ENCODE peak calls at places on chromosomes 7 and 10, in six cellular contexts. C is SK-N-SH, P is H1, R is GM12878, D is HepG2, N is A549. Q is an unnamed sample.

GRCh38 chr10:14056545-14057332 is 274.0 kb downstream of the FRMD4A start:
- DNase-seq in C (no peak), P (no peak), R (no peak), D (no peak), N (no peak), Q (no peak)

GRCh38 chr7:137120690-137121089 is 222.8 kb downstream of the PTN start:
- DNase-seq in C (no peak), P (no peak), R (peak), D (no peak), N (no peak), Q (no peak)

GRCh38 chr7:33422825-33423645 is 293.7 kb downstream of the BBS9 start:
- DNase-seq in C (no peak), P (no peak), R (no peak), D (no peak), N (no peak), Q (no peak)

GRCh38 chr7:5779108-5779507 is 2.4 kb downstream of the RNF216 start:
- DNase-seq in C (no peak), P (no peak), R (no peak), D (no peak), N (no peak), Q (no peak)

GRCh38 chr10:79022565-79023488 is 45.9 kb upstream of the ZMIZ1 start:
- DNase-seq in C (peak), P (peak), R (peak), D (peak), N (peak), Q (peak)

GRCh38 chr7:39480901-39481300 is 85.3 kb upstream of the YAE1 start:
- DNase-seq in C (no peak), P (no peak), R (no peak), D (no peak), N (no peak), Q (no peak)

GRCh38 chr7:2032030-2032875 is 200.5 kb downstream of the MAD1L1 start:
- DNase-seq in C (peak), P (no peak), R (no peak), D (no peak), N (no peak), Q (no peak)

GRCh38 chr10:83917519-83918506 is 221.5 kb upstream of the GHITM start:
- DNase-seq in C (no peak), P (no peak), R (peak), D (peak), N (peak), Q (no peak)

GRCh38 chr10:53489331-53489730 is 716.7 kb upstream of the MBL2 start:
- DNase-seq in C (no peak), P (no peak), R (no peak), D (no peak), N (no peak), Q (no peak)

GRCh38 chr7:82183633-82184032 is 259.9 kb downstream of the CACNA2D1 start:
- DNase-seq in C (no peak), P (no peak), R (no peak), D (no peak), N (no peak), Q (no peak)

GRCh38 chr10:45354261-45354660 is 19.8 kb upstream of the ALOX5 start:
- DNase-seq in C (no peak), P (no peak), R (no peak), D (no peak), N (no peak), Q (no peak)

GRCh38 chr7:101617451-101618206 is 11.5 kb downstream of the MYL10 start:
- DNase-seq in C (no peak), P (no peak), R (no peak), D (no peak), N (no peak), Q (no peak)

GRCh38 chr10:86370006-86370585 is 3.5 kb upstream of the GRID1 start:
- DNase-seq in C (no peak), P (no peak), R (no peak), D (no peak), N (no peak), Q (no peak)

GRCh38 chr7:36360244-36360643 is 29.4 kb upstream of the ANLN start:
- DNase-seq in C (no peak), P (no peak), R (no peak), D (no peak), N (no peak), Q (no peak)

GRCh38 chr7:196283-196682 is 3.9 kb downstream of the FAM20C start:
- DNase-seq in C (no peak), P (no peak), R (no peak), D (no peak), N (no peak), Q (no peak)

GRCh38 chr7:54864718-54865117 is 105.7 kb upstream of the SEC61G start:
- DNase-seq in C (no peak), P (no peak), R (no peak), D (peak), N (no peak), Q (no peak)

GRCh38 chr7:77239471-77239870 is 39.9 kb upstream of the FGL2 start:
- DNase-seq in C (no peak), P (no peak), R (no peak), D (no peak), N (no peak), Q (no peak)

GRCh38 chr10:133310399-133310755 is 1.7 kb downstream of the ZNF511 start:
- DNase-seq in C (no peak), P (no peak), R (no peak), D (no peak), N (no peak), Q (no peak)

GRCh38 chr10:8473205-8473604 is 418.7 kb downstream of the GATA3 start:
- DNase-seq in C (no peak), P (no peak), R (no peak), D (no peak), N (no peak), Q (no peak)

GRCh38 chr10:7892146-7892545 is 73.8 kb downstream of the TAF3 start:
- DNase-seq in C (no peak), P (no peak), R (no peak), D (no peak), N (no peak), Q (no peak)

GRCh38 chr7:93894426-93894825 is 3.9 kb upstream of the TFPI2 start:
- DNase-seq in C (no peak), P (no peak), R (no peak), D (no peak), N (no peak), Q (no peak)

GRCh38 chr10:29430101-29430500 is 141.2 kb downstream of the LYZL1 start:
- DNase-seq in C (no peak), P (no peak), R (no peak), D (no peak), N (no peak), Q (no peak)

GRCh38 chr7:82235710-82236109 is 207.9 kb downstream of the CACNA2D1 start:
- DNase-seq in C (no peak), P (no peak), R (no peak), D (no peak), N (no peak), Q (no peak)

GRCh38 chr10:57119690-57120089 is 758.6 kb upstream of the ZWINT start:
- DNase-seq in C (no peak), P (no peak), R (no peak), D (no peak), N (no peak), Q (no peak)

GRCh38 chr10:119651514-119652327 is 541 bp downstream of the BAG3 start:
- DNase-seq in C (no peak), P (peak), R (no peak), D (no peak), N (no peak), Q (peak)

GRCh38 chr10:97539523-97540200 is 32.9 kb upstream of the ANKRD2 start:
- DNase-seq in C (no peak), P (peak), R (no peak), D (no peak), N (no peak), Q (no peak)

GRCh38 chr10:43322769-43323168 is 48.7 kb upstream of the FXYD4 start:
- DNase-seq in C (peak), P (peak), R (no peak), D (no peak), N (peak), Q (peak)

GRCh38 chr7:28955356-28955722 is 2.8 kb downstream of the TRIL start:
- DNase-seq in C (no peak), P (no peak), R (no peak), D (no peak), N (no peak), Q (no peak)

GRCh38 chr10:77836299-77836820 is 90.2 kb downstream of the DLG5 start:
- DNase-seq in C (no peak), P (no peak), R (peak), D (no peak), N (no peak), Q (peak)

GRCh38 chr7:101547022-101547915 is 81.8 kb downstream of the MYL10 start:
- DNase-seq in C (peak), P (no peak), R (no peak), D (no peak), N (no peak), Q (no peak)

GRCh38 chr7:134802762-134803161 is 23.3 kb downstream of the CALD1 start:
- DNase-seq in C (no peak), P (no peak), R (no peak), D (no peak), N (no peak), Q (no peak)

GRCh38 chr10:84355106-84355505 is 26.7 kb downstream of the CCSER2 start:
- DNase-seq in C (no peak), P (no peak), R (no peak), D (no peak), N (no peak), Q (no peak)

GRCh38 chr7:137954614-137955013 is 47.3 kb downstream of the CREB3L2 start:
- DNase-seq in C (no peak), P (no peak), R (no peak), D (no peak), N (no peak), Q (no peak)

GRCh38 chr7:77439572-77439971 is 23.4 kb upstream of the GSAP start:
- DNase-seq in C (peak), P (no peak), R (no peak), D (peak), N (peak), Q (no peak)

GRCh38 chr7:46854958-46855473 is 726.9 kb downstream of the TNS3 start:
- DNase-seq in C (no peak), P (no peak), R (no peak), D (no peak), N (no peak), Q (no peak)

GRCh38 chr7:46850563-46851325 is 731.2 kb downstream of the TNS3 start:
- DNase-seq in C (no peak), P (no peak), R (no peak), D (no peak), N (no peak), Q (no peak)

GRCh38 chr7:46855851-46856250 is 726.1 kb downstream of the TNS3 start:
- DNase-seq in C (no peak), P (no peak), R (no peak), D (no peak), N (no peak), Q (no peak)

GRCh38 chr7:46852795-46853194 is 729.1 kb downstream of the TNS3 start:
- DNase-seq in C (no peak), P (no peak), R (no peak), D (no peak), N (no peak), Q (no peak)

GRCh38 chr7:46853451-46853850 is 728.5 kb downstream of the TNS3 start:
- DNase-seq in C (no peak), P (no peak), R (no peak), D (no peak), N (no peak), Q (no peak)
- TF ChIP-seq CHD2 in C (no peak), P (no peak), R (no peak), D (no peak), N (no peak), Q (no peak)

DNA sequence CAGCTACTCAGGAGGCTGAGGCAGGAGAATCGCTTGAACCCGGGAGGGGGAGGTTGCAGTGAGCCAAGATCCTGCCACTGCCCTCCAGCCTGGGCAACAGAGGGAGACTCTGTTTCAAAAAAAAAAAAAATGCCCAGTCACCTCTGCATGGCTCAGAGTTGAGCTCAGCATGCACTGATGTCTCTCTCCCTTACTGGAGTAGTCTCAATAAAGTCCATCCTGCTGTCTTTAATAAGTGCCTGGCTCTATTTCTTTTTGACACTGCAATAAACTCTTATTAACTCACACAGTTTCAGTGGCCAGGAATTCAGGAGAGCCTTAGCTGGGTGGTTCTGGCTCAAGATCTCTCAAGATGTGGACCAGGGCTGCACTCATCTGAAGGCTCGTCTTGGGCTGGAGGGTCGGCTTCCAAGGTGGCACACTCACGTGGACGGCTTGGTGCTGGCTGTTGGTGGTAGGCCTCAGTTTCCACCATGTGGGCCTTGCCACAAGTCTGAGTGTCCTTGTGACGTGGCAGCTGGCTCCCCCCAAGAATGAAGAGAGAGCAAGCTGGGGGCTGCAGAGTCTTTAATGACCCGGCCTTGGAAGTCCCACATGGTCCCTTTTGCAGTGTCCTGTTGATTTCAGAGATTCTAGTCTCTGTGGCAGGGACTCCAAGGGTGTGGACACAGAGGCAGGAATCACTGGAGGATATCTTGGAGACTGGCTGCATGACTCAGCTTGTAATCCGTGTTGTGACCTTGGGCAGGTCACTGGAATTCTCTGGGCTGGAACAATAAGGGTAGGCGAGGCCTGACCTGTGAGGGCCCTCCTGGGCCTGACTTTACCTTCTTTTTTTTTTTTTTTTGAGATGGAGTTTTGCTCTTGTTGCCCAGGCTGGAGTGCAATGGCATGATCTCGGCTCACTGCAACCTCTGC is 85.9 kb upstream of the KMT2C start:
- DNase-seq in C (no peak), P (no peak), R (no peak), D (peak), N (no peak), Q (no peak)
- TF ChIP-seq CHD2 in C (no peak), P (no peak), R (no peak), D (no peak), N (no peak), Q (no peak)

GRCh38 chr10:101682172-101682825 is 12.7 kb downstream of the FBXW4 start:
- DNase-seq in C (no peak), P (no peak), R (no peak), D (no peak), N (no peak), Q (no peak)
- TF ChIP-seq CHD2 in C (no peak), P (no peak), R (no peak), D (no peak), N (no peak), Q (no peak)

GRCh38 chr7:22488643-22489462 is 11.1 kb downstream of the STEAP1B start:
- DNase-seq in C (peak), P (peak), R (peak), D (peak), N (peak), Q (peak)
- TF ChIP-seq CHD2 in C (peak), P (no peak), R (no peak), D (no peak), N (no peak), Q (no peak)

GRCh38 chr10:17472481-17473227 is 18.3 kb upstream of the ST8SIA6 start:
- DNase-seq in C (no peak), P (no peak), R (no peak), D (no peak), N (no peak), Q (peak)
- TF ChIP-seq CHD2 in C (no peak), P (no peak), R (no peak), D (no peak), N (no peak), Q (no peak)

Q was measured in K562.